ENCODE peak calls at places on chromosomes 7 and 10, in ten cellular contexts. I is OCI-LY7; Z is CD8-positive, alpha-beta memory T cell; L is hepatocyte; W is transverse colon; K is lung; N is Caco-2; G is bronchial epithelial cell; X is brain microvascular endothelial cell; C is heart left ventricle. V is an unnamed sample.

GRCh38 chr7:96084880-96085551 is 236.9 kb downstream of the SLC25A13 start:
- DNase-seq in I (no peak), Z (no peak), L (no peak), W (no peak), K (no peak), N (no peak), G (peak; percentile 95), X (peak; percentile 9), C (no peak), V (no peak)

GRCh38 chr7:17456541-17456940 is 158.1 kb downstream of the AHR start:
- DNase-seq in I (no peak), Z (no peak), L (no peak), W (no peak), K (no peak), N (no peak), G (no peak), X (no peak), C (no peak), V (no peak)

GRCh38 chr10:51010977-51011376 is 63.3 kb upstream of the PRKG1 start:
- DNase-seq in I (peak; percentile 47), Z (peak; percentile 9), L (peak; percentile 60), W (no peak), K (no peak), N (no peak), G (peak; percentile 30), X (no peak), C (no peak), V (no peak)

GRCh38 chr7:120272896-120273475 is at the start of gene KCND2:
- DNase-seq in I (no peak), Z (no peak), L (peak; percentile 28), W (no peak), K (no peak), N (peak; percentile 32), G (no peak), X (no peak), C (no peak), V (no peak)

GRCh38 chr7:158508802-158509385 is 78.7 kb downstream of the PTPRN2 start:
- DNase-seq in I (no peak), Z (no peak), L (no peak), W (no peak), K (no peak), N (no peak), G (no peak), X (no peak), C (no peak), V (no peak)

GRCh38 chr10:125756853-125757487 is 18.7 kb downstream of the MMP21 start:
- DNase-seq in I (no peak), Z (no peak), L (no peak), W (no peak), K (no peak), N (no peak), G (no peak), X (no peak), C (no peak), V (no peak)

GRCh38 chr10:130137077-130137448 is 872 bp downstream of the GLRX3 start:
- DNase-seq in I (no peak), Z (no peak), L (peak; percentile 68), W (no peak), K (no peak), N (no peak), G (peak; percentile 23), X (peak; percentile 35), C (no peak), V (no peak)

GRCh38 chr7:137846588-137847417 is at the start of gene DGKI:
- DNase-seq in I (no peak), Z (no peak), L (peak; percentile 30), W (no peak), K (no peak), N (no peak), G (no peak), X (no peak), C (no peak), V (no peak)

GRCh38 chr10:11863353-11864105 is 40.4 kb downstream of the PROSER2 start:
- DNase-seq in I (peak; percentile 83), Z (peak; percentile 48), L (no peak), W (no peak), K (no peak), N (peak; percentile 22), G (no peak), X (no peak), C (no peak), V (no peak)

GRCh38 chr7:131538791-131539179 is 17.6 kb downstream of the PODXL start:
- DNase-seq in I (no peak), Z (no peak), L (no peak), W (no peak), K (no peak), N (no peak), G (no peak), X (no peak), C (peak; percentile 81), V (no peak)

GRCh38 chr7:1230411-1231213 is 2.1 kb upstream of the UNCX start:
- DNase-seq in I (no peak), Z (no peak), L (no peak), W (no peak), K (no peak), N (no peak), G (no peak), X (no peak), C (no peak), V (no peak)

GRCh38 chr7:37927739-37928444 is 7.5 kb downstream of the EPDR1 start:
- DNase-seq in I (no peak), Z (no peak), L (no peak), W (no peak), K (no peak), N (no peak), G (no peak), X (no peak), C (no peak), V (no peak)

GRCh38 chr10:69968830-69969229 is 83.8 kb upstream of the MACROH2A2 start:
- DNase-seq in I (no peak), Z (no peak), L (peak; percentile 48), W (no peak), K (no peak), N (no peak), G (peak; percentile 42), X (no peak), C (no peak), V (no peak)

GRCh38 chr10:78847486-78847885 is 221.3 kb upstream of the ZMIZ1 start:
- DNase-seq in I (no peak), Z (no peak), L (no peak), W (no peak), K (no peak), N (no peak), G (no peak), X (no peak), C (peak; percentile 18), V (no peak)

GRCh38 chr10:23081156-23081833 is 14.1 kb upstream of the MSRB2 start:
- DNase-seq in I (no peak), Z (no peak), L (no peak), W (no peak), K (no peak), N (no peak), G (no peak), X (no peak), C (no peak), V (no peak)

GRCh38 chr7:42692609-42693008 is 219.3 kb downstream of the C7orf25 start:
- DNase-seq in I (no peak), Z (no peak), L (peak; percentile 45), W (no peak), K (no peak), N (no peak), G (peak; percentile 38), X (peak; percentile 6), C (no peak), V (no peak)

GRCh38 chr7:41222704-41223103 is 480.2 kb downstream of the INHBA start:
- DNase-seq in I (no peak), Z (no peak), L (no peak), W (no peak), K (no peak), N (no peak), G (peak; percentile 87), X (peak; percentile 61), C (no peak), V (no peak)

GRCh38 chr7:155441856-155442255 is 16.1 kb upstream of the EN2 start:
- DNase-seq in I (no peak), Z (no peak), L (no peak), W (no peak), K (no peak), N (no peak), G (no peak), X (no peak), C (no peak), V (no peak)

DNA sequence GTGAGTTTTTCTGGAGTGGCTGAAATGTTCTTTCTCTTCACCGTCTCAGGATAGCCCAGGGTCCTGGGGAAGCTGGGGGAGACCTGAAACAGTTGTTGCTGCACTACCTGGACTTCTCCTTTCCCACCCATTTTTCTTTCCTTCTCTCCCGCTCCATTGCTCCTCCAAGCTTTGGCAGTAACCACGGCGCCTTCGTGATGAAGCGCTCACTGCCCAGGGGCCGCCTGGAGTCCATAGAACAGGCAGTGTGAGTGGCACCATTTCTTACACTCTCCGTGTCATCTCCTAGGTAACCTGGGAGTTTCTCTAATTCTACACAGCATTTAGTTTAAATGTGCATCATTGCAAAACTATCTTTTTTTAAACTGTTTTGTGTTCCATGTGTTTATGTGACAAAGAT is 40.3 kb upstream of the BHLHA15 start:
- DNase-seq in I (no peak), Z (no peak), L (no peak), W (no peak), K (no peak), N (no peak), G (no peak), X (no peak), C (no peak), V (no peak)
- H3K36me3 ChIP-seq in I (peaks cover 16% of the 10 kb centered on the region), Z (peaks cover 11% of the 10 kb centered on the region), L (no peaks in the 10 kb centered on the region), W (peaks cover 5% of the 10 kb centered on the region), K (peaks cover 3% of the 10 kb centered on the region), N (no peaks in the 10 kb centered on the region), G (peaks cover 13% of the 10 kb centered on the region), X (peaks cover 2% of the 10 kb centered on the region), C (peaks cover 26% of the 10 kb centered on the region), V (no peaks in the 10 kb centered on the region)

GRCh38 chr7:99387912-99388311 is 13.4 kb downstream of the ARPC1B start:
- DNase-seq in I (no peak), Z (no peak), L (no peak), W (no peak), K (no peak), N (no peak), G (no peak), X (no peak), C (no peak), V (no peak)
- H3K36me3 ChIP-seq in I (peaks cover 80% of the 10 kb centered on the region), Z (peaks cover 57% of the 10 kb centered on the region), L (no peaks in the 10 kb centered on the region), W (peaks cover 19% of the 10 kb centered on the region), K (no peaks in the 10 kb centered on the region), N (peaks cover 4% of the 10 kb centered on the region), G (peaks cover 44% of the 10 kb centered on the region), X (peaks cover 71% of the 10 kb centered on the region), C (peaks cover 54% of the 10 kb centered on the region), V (no peaks in the 10 kb centered on the region)

GRCh38 chr7:157176771-157177170 is 38.0 kb downstream of the UBE3C start:
- DNase-seq in I (no peak), Z (no peak), L (no peak), W (no peak), K (no peak), N (no peak), G (no peak), X (no peak), C (no peak), V (no peak)
- H3K36me3 ChIP-seq in I (peaks cover 95% of the 10 kb centered on the region), Z (peaks cover 51% of the 10 kb centered on the region), L (no peaks in the 10 kb centered on the region), W (peaks cover 58% of the 10 kb centered on the region), K (peaks cover 44% of the 10 kb centered on the region), N (peaks cover 4% of the 10 kb centered on the region), G (peaks cover 14% of the 10 kb centered on the region), X (peaks cover 57% of the 10 kb centered on the region), C (peaks cover 71% of the 10 kb centered on the region), V (peaks cover 5% of the 10 kb centered on the region)

DNA sequence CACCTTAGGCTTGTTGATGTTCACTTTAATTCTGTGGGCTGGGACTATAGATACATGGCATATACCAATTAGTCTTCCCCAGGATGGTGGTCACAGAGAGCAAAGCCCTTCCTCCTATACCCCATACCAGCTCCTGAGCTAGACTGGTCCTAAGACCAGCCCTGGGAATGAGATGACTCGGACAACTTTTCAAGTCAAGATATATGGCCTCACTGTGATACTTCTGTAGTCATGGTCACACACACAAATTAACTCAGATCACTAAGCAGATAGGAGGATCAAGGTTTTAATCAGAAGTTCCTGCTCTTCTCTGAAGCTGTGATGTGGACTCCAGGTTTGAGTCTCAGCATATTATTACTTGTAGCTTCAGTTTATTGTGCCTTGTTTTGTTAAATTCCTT is 53.1 kb downstream of the SLK start:
- DNase-seq in I (no peak), Z (no peak), L (no peak), W (no peak), K (no peak), N (no peak), G (no peak), X (no peak), C (no peak), V (no peak)
- H3K36me3 ChIP-seq in I (peaks cover 56% of the 10 kb centered on the region), Z (peaks cover 48% of the 10 kb centered on the region), L (no peaks in the 10 kb centered on the region), W (peaks cover 66% of the 10 kb centered on the region), K (peaks cover 52% of the 10 kb centered on the region), N (peaks cover 3% of the 10 kb centered on the region), G (peaks cover 26% of the 10 kb centered on the region), X (peaks cover 38% of the 10 kb centered on the region), C (peaks cover 64% of the 10 kb centered on the region), V (peaks cover 20% of the 10 kb centered on the region)